ENCODE peak calls at places on chromosomes 13 and 19, in six cellular contexts. W is stomach, L is right lobe of liver, M is prostate gland, P is testis, R is transverse colon. O is an unnamed sample.
A peak's percentile ranks its signal among the peaks of the same experiment; 100 is the strongest.

GRCh38 chr19:13665125-13665903 is 99.0 kb upstream of the MRI1 start:
- DNase-seq in W (no peak), L (no peak), M (no peak), P (no peak), R (no peak), O (no peak)

GRCh38 chr19:56253737-56254136 is 18.8 kb upstream of the EDDM13 start:
- DNase-seq in W (no peak), L (no peak), M (peak; percentile 19), P (no peak), R (no peak), O (no peak)

GRCh38 chr13:44313674-44314073 is 60.0 kb upstream of the SERP2 start:
- DNase-seq in W (no peak), L (no peak), M (no peak), P (no peak), R (no peak), O (no peak)

GRCh38 chr13:30576528-30576927 is 41.2 kb upstream of the USPL1 start:
- DNase-seq in W (no peak), L (peak; percentile 37), M (peak; percentile 14), P (no peak), R (peak; percentile 11), O (no peak)

GRCh38 chr19:2150794-2151338 is 500 bp downstream of the AP3D1 start:
- DNase-seq in W (no peak), L (no peak), M (no peak), P (peak; percentile 35), R (peak; percentile 35), O (no peak)

GRCh38 chr13:101639711-101640110 is 187.2 kb downstream of the ITGBL1 start:
- DNase-seq in W (no peak), L (no peak), M (no peak), P (no peak), R (no peak), O (no peak)

GRCh38 chr19:4582980-4583842 is 23.7 kb upstream of the SEMA6B start:
- DNase-seq in W (no peak), L (no peak), M (no peak), P (peak; percentile 27), R (no peak), O (no peak)

GRCh38 chr13:55577847-55578210 is 1562.9 kb upstream of the PRR20A start:
- DNase-seq in W (no peak), L (no peak), M (no peak), P (no peak), R (no peak), O (no peak)

GRCh38 chr13:96796234-96796633 is 198.0 kb downstream of the OXGR1 start:
- DNase-seq in W (no peak), L (no peak), M (no peak), P (no peak), R (no peak), O (no peak)

GRCh38 chr13:79393564-79394249 is 12.3 kb downstream of the RBM26 start:
- DNase-seq in W (peak; percentile 80), L (no peak), M (no peak), P (no peak), R (peak; percentile 24), O (no peak)

GRCh38 chr13:51534075-51534817 is 50.0 kb upstream of the WDFY2 start:
- DNase-seq in W (peak; percentile 31), L (no peak), M (no peak), P (no peak), R (peak; percentile 32), O (no peak)

GRCh38 chr19:28504139-28504538 is 708.8 kb downstream of the UQCRFS1 start:
- DNase-seq in W (no peak), L (no peak), M (no peak), P (no peak), R (no peak), O (no peak)

GRCh38 chr13:76672422-76672821 is 213.8 kb downstream of the KCTD12 start:
- DNase-seq in W (no peak), L (no peak), M (no peak), P (no peak), R (no peak), O (no peak)

GRCh38 chr13:75830842-75831241 is 194.7 kb downstream of the LMO7 start:
- DNase-seq in W (no peak), L (no peak), M (no peak), P (no peak), R (no peak), O (no peak)

GRCh38 chr19:13930402-13930801 is 7.8 kb downstream of the PODNL1 start:
- DNase-seq in W (no peak), L (no peak), M (no peak), P (no peak), R (no peak), O (no peak)

GRCh38 chr13:110647365-110647737 is 32.0 kb downstream of the NAXD start:
- DNase-seq in W (no peak), L (no peak), M (no peak), P (no peak), R (no peak), O (no peak)

GRCh38 chr13:106038752-106039151 is 496.7 kb downstream of the EFNB2 start:
- DNase-seq in W (no peak), L (no peak), M (no peak), P (no peak), R (no peak), O (no peak)

GRCh38 chr13:43489168-43489730 is 297.5 kb downstream of the ENOX1 start:
- DNase-seq in W (no peak), L (no peak), M (no peak), P (no peak), R (peak; percentile 15), O (peak; percentile 28)

GRCh38 chr19:53196777-53197396 is 3.7 kb upstream of the ZNF665 start:
- DNase-seq in W (peak; percentile 99), L (peak; percentile 97), M (peak; percentile 96), P (peak; percentile 98), R (peak; percentile 99), O (peak; percentile 99)

GRCh38 chr13:107233541-107233940 is 665.6 kb upstream of the ARGLU1 start:
- DNase-seq in W (no peak), L (no peak), M (no peak), P (no peak), R (no peak), O (no peak)

GRCh38 chr19:10393137-10393536 is 10.2 kb downstream of the CDC37 start:
- DNase-seq in W (no peak), L (no peak), M (no peak), P (no peak), R (no peak), O (no peak)

GRCh38 chr13:30257433-30258099 is 49.8 kb downstream of the KATNAL1 start:
- DNase-seq in W (no peak), L (no peak), M (no peak), P (no peak), R (no peak), O (no peak)

GRCh38 chr19:34999498-35000337 is at the start of gene GRAMD1A:
- DNase-seq in W (peak; percentile 92), L (peak; percentile 93), M (peak; percentile 88), P (peak; percentile 89), R (peak; percentile 91), O (peak; percentile 91)

GRCh38 chr19:19551862-19552192 is 13.8 kb downstream of the CILP2 start:
- DNase-seq in W (no peak), L (no peak), M (no peak), P (no peak), R (no peak), O (no peak)

DNA sequence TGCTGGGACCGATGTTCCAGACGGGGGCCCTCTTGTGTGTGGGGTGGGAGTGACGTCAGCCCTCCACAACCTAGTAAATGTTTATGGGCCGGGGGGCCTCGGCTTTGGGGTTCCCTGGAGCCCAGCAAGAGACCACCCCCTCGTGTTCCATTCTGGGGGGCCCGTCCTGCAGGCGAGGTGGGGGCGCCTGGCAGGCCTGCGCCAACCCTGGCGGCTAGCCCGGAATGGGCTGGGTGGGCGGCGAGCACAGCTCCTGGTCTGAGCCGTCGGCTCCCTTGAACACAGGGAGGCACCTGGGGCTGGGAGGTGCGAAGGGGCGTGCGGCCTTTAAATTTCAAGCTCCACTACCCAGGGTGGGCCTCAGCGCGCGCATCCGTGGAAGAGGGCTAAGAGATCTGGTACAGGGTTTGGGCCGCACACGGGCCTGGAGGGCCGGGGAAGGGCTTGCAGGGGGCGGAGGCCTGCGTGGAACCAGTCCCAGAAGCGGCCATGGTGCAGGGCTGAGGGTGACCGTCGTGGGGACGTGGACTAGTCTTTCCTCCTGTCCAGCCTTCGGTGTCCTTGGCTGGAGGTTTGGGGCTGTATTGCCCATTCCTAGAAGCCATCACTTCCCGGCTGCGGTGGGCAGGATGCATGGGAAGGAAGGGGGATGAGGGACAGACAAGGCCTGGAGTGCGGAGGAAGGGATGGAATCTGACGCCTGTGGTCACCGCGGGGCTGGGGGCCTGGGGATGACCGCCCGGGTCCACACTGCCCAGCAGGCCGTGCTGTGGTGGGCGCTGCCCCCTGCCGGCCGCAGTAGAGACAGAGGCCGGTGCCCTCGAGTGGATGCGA is 11.4 kb downstream of the NDUFA11 start:
- DNase-seq in W (peak; percentile 33), L (peak; percentile 57), M (no peak), P (no peak), R (peak; percentile 58), O (no peak)
- TF ChIP-seq POLR2A in W (no peak), L (no peak), M (no peak), P (no peak), R (no peak), O (no peak)

GRCh38 chr19:54203151-54203611 is 2.5 kb downstream of the RPS9 start:
- DNase-seq in W (peak; percentile 59), L (peak; percentile 58), M (no peak), P (no peak), R (no peak), O (no peak)

GRCh38 chr19:54201980-54202379 is 1.3 kb downstream of the RPS9 start:
- DNase-seq in W (no peak), L (no peak), M (no peak), P (no peak), R (no peak), O (no peak)

GRCh38 chr19:54204767-54205468 is 4.3 kb downstream of the RPS9 start:
- DNase-seq in W (no peak), L (no peak), M (no peak), P (no peak), R (no peak), O (no peak)

GRCh38 chr19:54199401-54199800 is 1.3 kb upstream of the RPS9 start:
- DNase-seq in W (no peak), L (no peak), M (no peak), P (no peak), R (no peak), O (no peak)

DNA sequence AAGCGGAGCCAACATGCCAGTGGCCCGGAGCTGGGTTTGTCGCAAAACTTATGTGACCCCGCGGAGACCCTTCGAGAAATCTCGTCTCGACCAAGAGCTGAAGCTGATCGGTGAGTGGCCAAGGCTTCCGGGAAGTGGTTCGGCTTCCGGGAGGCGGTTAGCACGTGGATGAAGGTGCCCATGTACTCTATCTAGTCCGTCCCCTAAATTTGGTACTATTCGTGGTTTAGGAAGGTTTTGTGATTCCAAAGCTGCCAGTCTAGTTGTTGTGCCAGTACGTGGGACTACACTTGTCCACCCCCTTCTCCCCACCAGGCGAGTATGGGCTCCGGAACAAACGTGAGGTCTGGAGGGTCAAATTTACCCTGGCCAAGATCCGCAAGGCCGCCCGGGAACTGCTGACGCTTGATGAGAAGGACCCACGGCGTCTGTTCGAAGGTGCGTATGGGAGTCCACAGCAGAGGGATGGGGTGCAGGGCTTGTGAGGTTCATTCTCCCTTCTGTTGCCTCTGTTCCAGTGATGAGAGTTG is 579 bp downstream of the RPS9 start:
- DNase-seq in W (no peak), L (no peak), M (no peak), P (no peak), R (no peak), O (no peak)
- H3K4me1 ChIP-seq in W (peaks cover 52% of the 10 kb centered on the region), L (peaks cover 54% of the 10 kb centered on the region), M (peaks cover 13% of the 10 kb centered on the region), P (peaks cover 38% of the 10 kb centered on the region), R (peaks cover 45% of the 10 kb centered on the region), O (peaks cover 6% of the 10 kb centered on the region)

GRCh38 chr19:50281491-50281890 is 47.7 kb downstream of the KCNC3 start:
- DNase-seq in W (no peak), L (no peak), M (no peak), P (no peak), R (no peak), O (no peak)
- TF ChIP-seq CTCF in W (no peak), L (no peak), M (no peak), P (no peak), R (no peak), O (no peak)

GRCh38 chr19:37594064-37594981 is at the start of the genes ZNF540 and ZNF571:
- DNase-seq in W (peak; percentile 95), L (peak; percentile 95), M (peak; percentile 97), P (peak; percentile 99), R (peak; percentile 95), O (peak; percentile 93)
- TF ChIP-seq POLR2A in W (peak; percentile 19), L (peak; percentile 57), M (peak; percentile 72), P (peak; percentile 6), R (peak; percentile 58), O (peak; percentile 68)

O was measured in uterus.